ENCODE peak calls at places on chromosomes 6 and 20, in seven cellular contexts. U, P, J, L, W, O and T are unnamed samples.

GRCh38 chr20:3090565-3090964 is 6.0 kb upstream of the AVP start:
- DNase-seq in U (no peak), P (no peak), W (no peak), J (no peak), L (no peak), O (no peak), T (no peak)

GRCh38 chr20:58618694-58619540 is 32.2 kb upstream of the STX16 start:
- DNase-seq in U (no peak), L (no peak), O (no peak), W (no peak), J (peak), P (peak), T (no peak)

GRCh38 chr20:47231382-47232042 is 125.0 kb downstream of the ZMYND8 start:
- DNase-seq in L (no peak), U (no peak), W (no peak), J (no peak), P (peak), O (no peak), T (no peak)

GRCh38 chr6:142682985-142683384 is 262.0 kb downstream of the HIVEP2 start:
- DNase-seq in W (no peak), P (no peak), J (peak), L (no peak), O (no peak), U (no peak), T (no peak)

GRCh38 chr6:3578981-3579380 is 122.1 kb upstream of the SLC22A23 start:
- DNase-seq in U (no peak), J (peak), O (no peak), L (no peak), W (no peak), P (no peak), T (no peak)

GRCh38 chr20:63330940-63331339 is 30.2 kb downstream of the CHRNA4 start:
- DNase-seq in L (no peak), U (no peak), O (no peak), P (no peak), J (no peak), W (peak), T (no peak)

GRCh38 chr20:31593221-31594001 is 11.7 kb upstream of the ID1 start:
- DNase-seq in L (no peak), W (no peak), J (peak), U (peak), O (no peak), P (peak), T (peak)

GRCh38 chr6:2951723-2952122 is 19.6 kb downstream of the SERPINB6 start:
- DNase-seq in J (no peak), L (no peak), W (peak), U (no peak), P (no peak), O (peak), T (no peak)

GRCh38 chr6:76881414-76881813 is 581.9 kb downstream of the HTR1B start:
- DNase-seq in U (no peak), W (no peak), P (no peak), O (no peak), J (no peak), L (no peak), T (no peak)

GRCh38 chr6:33577106-33577535 is 3.0 kb downstream of the BAK1 start:
- DNase-seq in J (peak), L (no peak), U (peak), W (peak), P (no peak), O (peak), T (no peak)

GRCh38 chr6:403659-404655 is 12.4 kb downstream of the IRF4 start:
- DNase-seq in O (no peak), L (no peak), W (no peak), U (no peak), P (no peak), J (no peak), T (no peak)

GRCh38 chr6:31402324-31403282 is 792 bp upstream of the MICA start:
- DNase-seq in U (no peak), J (peak), P (peak), O (no peak), W (no peak), L (peak), T (no peak)

GRCh38 chr6:41462980-41463930 is 82.9 kb upstream of the FOXP4 start:
- DNase-seq in L (peak), U (no peak), J (peak), P (peak), O (peak), W (peak), T (peak)

GRCh38 chr20:62362991-62363919 is 3.9 kb downstream of the LAMA5 start:
- DNase-seq in L (no peak), U (peak), O (peak), P (no peak), W (peak), J (no peak), T (peak)

GRCh38 chr6:26029570-26029856 is 57.7 kb upstream of the HFE start:
- DNase-seq in P (no peak), J (no peak), W (no peak), U (no peak), L (no peak), O (no peak), T (no peak)

GRCh38 chr6:10431423-10432164 is 16.7 kb upstream of the TFAP2A start:
- DNase-seq in L (no peak), W (no peak), O (no peak), U (no peak), J (peak), P (no peak), T (no peak)

GRCh38 chr20:15195378-15195777 is 858.0 kb upstream of the FLRT3 start:
- DNase-seq in U (no peak), P (no peak), J (peak), W (no peak), O (no peak), L (no peak), T (no peak)

GRCh38 chr20:64095455-64095854 is 11.3 kb upstream of the LKAAEAR1 start:
- DNase-seq in O (no peak), L (no peak), W (no peak), U (no peak), J (no peak), P (no peak), T (no peak)

GRCh38 chr20:25481918-25482253 is 74.4 kb downstream of the GINS1 start:
- DNase-seq in U (no peak), P (no peak), O (no peak), L (no peak), W (no peak), J (no peak), T (no peak)

DNA sequence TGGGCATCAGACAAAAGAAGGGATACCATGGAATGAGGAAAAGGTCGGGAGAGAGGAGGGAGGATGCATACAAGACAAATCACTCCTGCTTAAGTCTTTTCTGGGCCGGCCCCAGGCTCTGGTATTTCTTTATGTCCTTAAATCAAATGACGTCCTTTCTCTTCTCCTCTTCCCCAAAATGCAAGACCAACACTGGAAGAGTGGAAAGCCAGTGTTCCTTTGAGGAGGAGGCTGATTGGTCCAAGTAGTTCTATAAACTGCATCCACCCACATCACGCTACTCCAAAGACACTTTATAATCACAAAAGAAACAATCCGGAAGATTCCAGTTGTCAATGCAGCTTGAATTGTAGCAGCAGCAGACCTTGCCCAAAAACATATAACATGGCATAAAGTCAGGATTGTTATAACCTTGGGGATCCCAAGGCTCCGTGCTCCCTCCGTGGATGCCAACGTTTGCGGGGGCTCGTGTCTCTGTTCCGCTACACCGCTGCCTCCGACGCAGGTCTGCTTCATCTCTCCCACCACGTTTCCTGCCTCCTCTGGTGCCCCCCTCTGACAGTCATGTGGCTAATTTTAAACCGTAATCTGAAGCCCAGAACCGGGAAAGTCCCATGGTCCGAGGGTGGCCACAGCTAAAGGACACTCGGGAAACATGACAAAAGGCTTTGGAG is 47.1 kb downstream of the MCUR1 start:
- DNase-seq in U (no peak), W (peak), P (peak), O (peak), L (no peak), J (no peak), T (no peak)
- TF ChIP-seq CTCF in U (no peak), W (no peak), P (no peak), O (no peak), L (no peak), J (no peak), T (no peak)

DNA sequence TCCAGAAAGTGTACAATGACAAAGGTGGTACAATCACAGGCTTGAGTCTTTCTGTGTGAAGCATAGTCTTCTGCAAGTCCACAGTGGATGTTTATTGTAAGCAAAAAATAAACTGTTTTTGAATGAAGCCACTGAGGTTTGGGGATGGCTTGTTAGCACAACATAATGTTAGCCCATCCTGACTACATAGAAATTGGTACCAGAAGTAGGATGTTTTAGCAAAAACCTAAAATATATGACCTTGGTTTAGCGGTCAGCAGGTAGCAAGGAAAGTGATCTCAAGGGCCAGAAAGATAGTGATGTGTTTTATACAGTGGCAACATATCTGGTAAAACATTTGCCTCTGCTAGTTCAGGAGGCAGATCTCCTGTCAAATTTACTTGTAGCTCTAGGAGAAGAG is 15.8 kb downstream of the PLAGL1 start:
- DNase-seq in O (no peak), P (no peak), W (no peak), U (no peak), J (no peak), L (no peak), T (no peak)
- TF ChIP-seq CTCF in O (no peak), P (no peak), W (no peak), U (no peak), J (no peak), L (no peak), T (no peak)

DNA sequence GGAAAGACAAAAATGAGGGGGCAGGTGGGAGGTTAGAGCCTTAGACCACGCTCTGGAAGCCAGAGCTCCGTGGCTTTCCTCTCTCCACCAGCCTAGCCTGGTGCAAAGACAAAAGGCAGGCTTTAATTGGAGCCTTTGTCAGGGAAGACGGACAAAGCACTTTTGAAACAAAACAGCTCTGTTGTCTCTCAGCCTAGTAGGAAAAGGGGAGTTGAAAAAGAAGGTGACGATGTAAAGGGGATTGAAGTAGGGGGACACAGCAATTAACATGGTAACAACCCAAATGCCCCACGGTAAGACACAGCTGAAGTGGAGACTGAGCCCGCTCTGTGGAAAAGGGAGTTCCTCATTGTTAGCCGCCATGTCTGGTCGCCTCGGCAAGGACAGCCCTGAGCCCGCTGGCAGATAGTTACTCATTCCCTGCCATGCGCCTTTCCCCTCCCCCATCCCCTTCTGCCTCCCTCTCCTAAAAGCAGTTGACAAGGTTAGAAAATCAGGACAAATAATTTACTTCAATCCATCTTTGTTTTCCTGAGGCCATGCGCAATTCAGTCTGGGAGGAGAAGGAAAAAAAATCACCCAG is 93.0 kb downstream of the TCP11 start:
- DNase-seq in W (no peak), L (no peak), O (no peak), U (no peak), P (no peak), J (no peak), T (no peak)
- TF ChIP-seq CTCF in W (no peak), L (no peak), O (no peak), U (no peak), P (no peak), J (no peak), T (no peak)

GRCh38 chr6:88982720-88983119 is 19.3 kb upstream of the RNGTT start:
- DNase-seq in P (peak), U (no peak), J (peak), O (peak), W (peak), L (no peak), T (no peak)
- TF ChIP-seq CTCF in P (peak), U (peak), J (peak), O (peak), W (peak), L (peak), T (peak)

GRCh38 chr20:38308047-38308438 is 4.1 kb downstream of the BPI start:
- DNase-seq in O (no peak), U (no peak), W (no peak), J (no peak), P (no peak), L (no peak), T (no peak)

GRCh38 chr20:38308447-38308846 is 4.5 kb downstream of the BPI start:
- DNase-seq in L (no peak), J (no peak), P (no peak), U (no peak), W (no peak), O (no peak), T (no peak)

GRCh38 chr20:38305541-38305940 is 1.6 kb downstream of the BPI start:
- DNase-seq in P (no peak), U (no peak), O (no peak), W (no peak), J (no peak), L (no peak), T (no peak)

GRCh38 chr20:38304845-38305447 is 990 bp downstream of the BPI start:
- DNase-seq in U (no peak), W (peak), L (peak), P (peak), O (peak), J (peak), T (no peak)

GRCh38 chr20:38307371-38308046 is 3.6 kb downstream of the BPI start:
- DNase-seq in P (peak), L (no peak), W (no peak), J (peak), U (no peak), O (no peak), T (no peak)
- TF ChIP-seq CTCF in P (no peak), L (no peak), W (no peak), J (no peak), U (no peak), O (no peak), T (no peak)

GRCh38 chr6:73901311-73901710 is 205.3 kb downstream of the CD109 start:
- DNase-seq in U (no peak), P (no peak), L (no peak), O (no peak), J (no peak), W (no peak), T (no peak)

GRCh38 chr6:73903155-73903554 is 207.2 kb downstream of the CD109 start:
- DNase-seq in W (no peak), P (no peak), U (no peak), O (no peak), L (no peak), J (no peak), T (no peak)

GRCh38 chr6:73893696-73894095 is 197.7 kb downstream of the CD109 start:
- DNase-seq in J (no peak), O (no peak), U (no peak), W (no peak), P (no peak), L (no peak), T (no peak)

GRCh38 chr6:73901986-73902385 is 206.0 kb downstream of the CD109 start:
- DNase-seq in L (no peak), O (no peak), W (no peak), U (no peak), P (no peak), J (no peak), T (no peak)

DNA sequence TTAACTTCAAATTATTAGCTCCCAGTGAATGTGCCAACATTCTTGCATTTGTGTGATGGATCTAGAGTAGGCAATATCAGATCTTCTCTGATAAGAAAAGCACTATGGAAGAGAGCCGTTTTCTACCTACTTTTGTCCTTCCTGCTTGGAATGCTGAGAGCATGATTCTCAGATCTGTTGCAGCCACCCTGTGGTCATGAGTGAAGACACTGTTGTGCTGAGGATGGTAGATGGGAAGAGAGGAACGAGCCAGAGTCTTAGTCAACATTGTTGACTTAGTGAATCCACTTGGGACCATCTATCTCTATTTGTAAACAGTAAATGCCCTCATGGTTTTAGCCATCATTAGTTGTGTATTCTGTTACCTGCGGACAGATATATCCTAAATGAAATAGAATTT is 202.6 kb downstream of the CD109 start:
- DNase-seq in J (peak), O (no peak), P (no peak), U (no peak), W (no peak), L (no peak), T (no peak)
- TF ChIP-seq CTCF in J (peak), O (no peak), P (no peak), U (no peak), W (no peak), L (no peak), T (peak)

GRCh38 chr6:160041608-160042007 is 72.7 kb downstream of the IGF2R start:
- DNase-seq in P (peak), U (no peak), J (peak), L (no peak), W (peak), O (peak), T (no peak)
- TF ChIP-seq CTCF in P (peak), U (peak), J (peak), L (no peak), W (peak), O (peak), T (no peak)

GRCh38 chr6:82094166-82094806 is 153.3 kb downstream of the IBTK start:
- DNase-seq in J (no peak), U (no peak), W (no peak), P (no peak), L (no peak), O (no peak), T (no peak)

GRCh38 chr6:82095091-82095490 is 152.5 kb downstream of the IBTK start:
- DNase-seq in P (no peak), O (no peak), J (no peak), U (no peak), L (no peak), W (no peak), T (no peak)

DNA sequence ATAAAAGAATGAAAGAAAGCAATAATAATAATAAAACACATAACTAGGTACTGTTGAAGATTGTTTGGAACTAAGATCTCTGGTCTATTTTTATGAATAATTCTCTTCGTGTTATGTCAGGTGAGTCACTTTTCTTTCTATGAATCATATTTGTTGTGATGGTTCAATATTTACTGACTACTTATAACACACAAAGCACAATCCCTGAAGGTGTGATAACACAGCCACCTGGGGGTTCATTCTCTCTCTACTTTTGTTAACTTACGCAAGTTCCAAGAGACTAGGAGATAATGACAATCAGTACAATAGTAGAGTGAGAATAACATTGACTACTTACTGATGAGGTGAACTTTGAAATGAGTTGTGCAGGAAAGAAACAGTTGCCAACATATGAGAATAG is 149.9 kb downstream of the IBTK start:
- DNase-seq in J (peak), P (no peak), L (no peak), O (no peak), W (no peak), U (no peak), T (peak)
- TF ChIP-seq CTCF in J (no peak), P (no peak), L (no peak), O (no peak), W (no peak), U (no peak), T (no peak)

DNA sequence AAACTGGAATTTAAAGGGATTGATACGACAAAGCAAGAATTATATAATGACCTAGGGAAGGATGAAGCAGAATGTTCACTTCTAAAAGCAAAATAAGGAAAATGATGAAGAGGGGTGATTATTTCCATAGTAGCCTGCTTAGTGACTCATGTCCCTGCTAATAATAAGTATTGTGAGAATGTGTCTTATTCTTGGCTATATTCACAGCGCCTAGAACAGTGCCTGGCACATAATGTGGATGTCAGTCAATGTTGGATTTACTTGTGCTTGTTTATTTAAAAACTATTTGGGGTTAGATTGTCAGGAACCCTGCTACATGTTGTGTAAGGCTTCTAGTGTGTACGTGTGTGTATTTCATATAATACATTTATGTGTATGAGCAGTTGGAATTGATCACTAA is 85.1 kb downstream of the ZFAND3 start:
- DNase-seq in O (no peak), P (no peak), W (no peak), U (no peak), J (no peak), L (no peak), T (no peak)
- TF ChIP-seq CTCF in O (no peak), P (no peak), W (no peak), U (no peak), J (no peak), L (no peak), T (no peak)